ENCODE peak calls at places on chromosomes 7 and 10, in six cellular contexts. One of them, this sample, is unnamed.

GRCh38 chr10:14507156-14507555 is 176.4 kb upstream of the FRMD4A start:
- DNase-seq in GM12891: no peak
- DNase-seq in HepG2: no peak
- DNase-seq in GM12878: no peak
- DNase-seq in K562: no peak
- DNase-seq in H1: no peak
- DNase-seq in this sample: no peak

GRCh38 chr10:119199231-119199992 is 8.0 kb upstream of the GRK5 start:
- DNase-seq in GM12891: no peak
- DNase-seq in HepG2: peak
- DNase-seq in GM12878: no peak
- DNase-seq in K562: peak
- DNase-seq in H1: no peak
- DNase-seq in this sample: no peak

GRCh38 chr7:27464970-27465369 is 197.7 kb downstream of the HIBADH start:
- DNase-seq in GM12891: no peak
- DNase-seq in HepG2: no peak
- DNase-seq in GM12878: no peak
- DNase-seq in K562: no peak
- DNase-seq in H1: no peak
- DNase-seq in this sample: no peak

GRCh38 chr7:65980478-65981250 is 1.3 kb downstream of the GUSB start:
- DNase-seq in GM12891: peak
- DNase-seq in HepG2: no peak
- DNase-seq in GM12878: peak
- DNase-seq in K562: peak
- DNase-seq in H1: no peak
- DNase-seq in this sample: peak

GRCh38 chr7:41975854-41976253 is 261.2 kb downstream of the GLI3 start:
- DNase-seq in GM12891: no peak
- DNase-seq in HepG2: no peak
- DNase-seq in GM12878: no peak
- DNase-seq in K562: no peak
- DNase-seq in H1: no peak
- DNase-seq in this sample: no peak

GRCh38 chr7:35035511-35035921 is 1.8 kb downstream of the DPY19L1 start:
- DNase-seq in GM12891: no peak
- DNase-seq in HepG2: peak
- DNase-seq in GM12878: no peak
- DNase-seq in K562: no peak
- DNase-seq in H1: no peak
- DNase-seq in this sample: no peak

GRCh38 chr7:73526892-73527821 is 5.1 kb upstream of the BAZ1B start:
- DNase-seq in GM12891: no peak
- DNase-seq in HepG2: no peak
- DNase-seq in GM12878: no peak
- DNase-seq in K562: peak
- DNase-seq in H1: no peak
- DNase-seq in this sample: no peak

GRCh38 chr7:74092964-74093339 is 9.3 kb downstream of the LIMK1 start:
- DNase-seq in GM12891: peak
- DNase-seq in HepG2: no peak
- DNase-seq in GM12878: peak
- DNase-seq in K562: peak
- DNase-seq in H1: no peak
- DNase-seq in this sample: peak

GRCh38 chr10:79488870-79489269 is 23.5 kb upstream of the EIF5AL1 start:
- DNase-seq in GM12891: no peak
- DNase-seq in HepG2: no peak
- DNase-seq in GM12878: no peak
- DNase-seq in K562: no peak
- DNase-seq in H1: no peak
- DNase-seq in this sample: no peak

GRCh38 chr10:117477241-117477947 is 65.2 kb upstream of the EMX2 start:
- DNase-seq in GM12891: no peak
- DNase-seq in HepG2: no peak
- DNase-seq in GM12878: no peak
- DNase-seq in K562: no peak
- DNase-seq in H1: no peak
- DNase-seq in this sample: no peak

GRCh38 chr10:3622845-3623621 is 162.0 kb downstream of the KLF6 start:
- DNase-seq in GM12891: no peak
- DNase-seq in HepG2: no peak
- DNase-seq in GM12878: peak
- DNase-seq in K562: no peak
- DNase-seq in H1: no peak
- DNase-seq in this sample: no peak

GRCh38 chr7:105890290-105890997 is 14.0 kb upstream of the ATXN7L1 start:
- DNase-seq in GM12891: no peak
- DNase-seq in HepG2: no peak
- DNase-seq in GM12878: no peak
- DNase-seq in K562: no peak
- DNase-seq in H1: no peak
- DNase-seq in this sample: no peak

GRCh38 chr10:125953778-125954385 is 57.5 kb downstream of the FANK1 start:
- DNase-seq in GM12891: no peak
- DNase-seq in HepG2: no peak
- DNase-seq in GM12878: no peak
- DNase-seq in K562: no peak
- DNase-seq in H1: no peak
- DNase-seq in this sample: no peak

GRCh38 chr7:43303740-43304241 is 191.3 kb downstream of the HECW1 start:
- DNase-seq in GM12891: no peak
- DNase-seq in HepG2: no peak
- DNase-seq in GM12878: no peak
- DNase-seq in K562: no peak
- DNase-seq in H1: no peak
- DNase-seq in this sample: no peak

GRCh38 chr7:98651760-98652159 is 34.7 kb downstream of the NPTX2 start:
- DNase-seq in GM12891: no peak
- DNase-seq in HepG2: no peak
- DNase-seq in GM12878: no peak
- DNase-seq in K562: no peak
- DNase-seq in H1: no peak
- DNase-seq in this sample: no peak

GRCh38 chr7:41628926-41629325 is 74.0 kb downstream of the INHBA start:
- DNase-seq in GM12891: no peak
- DNase-seq in HepG2: no peak
- DNase-seq in GM12878: no peak
- DNase-seq in K562: no peak
- DNase-seq in H1: no peak
- DNase-seq in this sample: no peak

GRCh38 chr7:102178410-102178809 is 108.3 kb upstream of the SH2B2 start:
- DNase-seq in GM12891: no peak
- DNase-seq in HepG2: no peak
- DNase-seq in GM12878: no peak
- DNase-seq in K562: no peak
- DNase-seq in H1: no peak
- DNase-seq in this sample: no peak
- TF ChIP-seq POLR2A in GM12891: no peak
- TF ChIP-seq POLR2A in HepG2: no peak
- TF ChIP-seq POLR2A in GM12878: no peak
- TF ChIP-seq POLR2A in K562: no peak
- TF ChIP-seq POLR2A in H1: no peak
- TF ChIP-seq POLR2A in this sample: no peak

DNA sequence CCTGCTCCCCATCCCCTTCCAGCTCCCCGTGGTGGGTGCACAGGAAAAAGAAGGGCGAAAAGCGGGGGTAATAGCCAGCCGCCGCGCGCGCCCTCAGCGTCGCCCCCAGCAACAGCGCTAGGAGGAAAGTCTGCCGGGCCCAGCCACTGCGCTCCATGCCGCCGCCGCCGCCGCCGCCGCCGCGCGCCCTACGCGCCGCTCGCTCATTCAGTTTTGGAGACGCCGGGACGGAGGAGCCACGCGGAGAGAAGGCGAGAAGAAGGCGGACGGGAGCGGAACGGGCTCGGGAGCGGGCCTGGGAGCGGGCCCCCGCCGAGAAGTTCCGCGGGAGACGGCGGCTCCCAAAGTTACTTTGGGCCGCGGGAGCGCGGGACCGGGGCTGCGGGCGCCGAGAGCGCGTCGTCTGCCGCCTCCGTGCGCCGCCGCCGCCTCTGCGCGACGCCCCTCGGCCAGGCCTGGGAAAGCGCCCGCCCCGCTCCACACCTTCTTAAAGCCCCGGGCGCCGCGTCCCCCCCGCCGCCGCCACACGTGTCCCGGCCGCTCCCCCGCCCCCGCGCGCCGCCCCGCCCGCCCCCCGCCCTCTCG is at the start of gene RELN:
- DNase-seq in GM12891: peak
- DNase-seq in HepG2: peak
- DNase-seq in GM12878: no peak
- DNase-seq in K562: peak
- DNase-seq in H1: no peak
- DNase-seq in this sample: no peak
- TF ChIP-seq TAF1 in GM12891: no peak
- TF ChIP-seq TAF1 in HepG2: peak
- TF ChIP-seq TAF1 in GM12878: no peak
- TF ChIP-seq TAF1 in K562: peak
- TF ChIP-seq TAF1 in H1: peak
- TF ChIP-seq TAF1 in this sample: no peak

GRCh38 chr7:26191974-26192479 is 8.5 kb downstream of the HNRNPA2B1 start:
- DNase-seq in GM12891: no peak
- DNase-seq in HepG2: no peak
- DNase-seq in GM12878: no peak
- DNase-seq in K562: no peak
- DNase-seq in H1: no peak
- DNase-seq in this sample: no peak
- TF ChIP-seq POLR2AphosphoS5 in GM12891: no peak
- TF ChIP-seq POLR2AphosphoS5 in HepG2: no peak
- TF ChIP-seq POLR2AphosphoS5 in GM12878: no peak
- TF ChIP-seq POLR2AphosphoS5 in K562: peak
- TF ChIP-seq POLR2AphosphoS5 in H1: peak
- TF ChIP-seq POLR2AphosphoS5 in this sample: peak

GRCh38 chr7:155590215-155591023 is 44.1 kb upstream of the CNPY1 start:
- DNase-seq in GM12891: no peak
- DNase-seq in HepG2: peak
- DNase-seq in GM12878: no peak
- DNase-seq in K562: peak
- DNase-seq in H1: no peak
- DNase-seq in this sample: no peak
- TF ChIP-seq POLR2A in GM12891: no peak
- TF ChIP-seq POLR2A in HepG2: no peak
- TF ChIP-seq POLR2A in GM12878: no peak
- TF ChIP-seq POLR2A in K562: no peak
- TF ChIP-seq POLR2A in H1: no peak
- TF ChIP-seq POLR2A in this sample: no peak